ENCODE peak calls at places on chromosomes 4 and X, in six cellular contexts. J is stimulated activated CD4-positive, alpha-beta T cell treated with anti-CD3 and anti-CD28 coated beads, Interleukin-4, amount 100 ng/mL, for 1 hour; D is nephron progenitor cell; F is hippocampal formation; G is H9; U is NCI-H774. H is an unnamed sample.

GRCh38 chr4:118034061-118034785 is at the start of gene NDST3:
- DNase-seq in J (no peak), D (peak), F (peak), G (peak), U (peak), H (peak)

GRCh38 chr4:124686279-124686678 is 26.3 kb downstream of the ANKRD50 start:
- DNase-seq in J (no peak), D (no peak), F (no peak), G (peak), U (no peak), H (no peak)

GRCh38 chrX:17375631-17376380 is 806 bp downstream of the NHS start:
- DNase-seq in J (no peak), D (peak), F (no peak), G (peak), U (no peak), H (peak)

GRCh38 chr4:76219299-76220055 is 5.9 kb upstream of the SCARB2 start:
- DNase-seq in J (no peak), D (no peak), F (no peak), G (no peak), U (no peak), H (no peak)

GRCh38 chrX:8939344-8939743 is 94.6 kb downstream of the FAM9B start:
- DNase-seq in J (no peak), D (no peak), F (no peak), G (no peak), U (peak), H (no peak)

GRCh38 chr4:89069481-89069880 is 12.5 kb upstream of the FAM13A start:
- DNase-seq in J (no peak), D (no peak), F (no peak), G (no peak), U (no peak), H (no peak)

GRCh38 chrX:7266261-7266660 is 118.3 kb upstream of the PUDP start:
- DNase-seq in J (no peak), D (no peak), F (no peak), G (no peak), U (no peak), H (no peak)

GRCh38 chr4:170769857-170770256 is 680.1 kb upstream of the AADAT start:
- DNase-seq in J (no peak), D (no peak), F (no peak), G (no peak), U (no peak), H (no peak)

GRCh38 chrX:109624641-109625311 is at the start of gene KCNE5:
- DNase-seq in J (no peak), D (peak), F (no peak), G (peak), U (no peak), H (no peak)

GRCh38 chr4:187000281-187000680 is 276.6 kb upstream of the FAT1 start:
- DNase-seq in J (no peak), D (no peak), F (no peak), G (no peak), U (no peak), H (no peak)

H was measured in SJSA1.